ENCODE peak calls at places on chromosomes 12 and 14, in nine cellular contexts. I is kidney, L is retinal pigment epithelial cell, T is lung, G is body of pancreas, N is adrenal gland, S is GM12865, J is sigmoid colon, V is stomach. B is an unnamed sample.

GRCh38 chr14:83825836-83826235 is 1704.1 kb upstream of the FLRT2 start:
- DNase-seq in I (no peak), L (no peak), T (no peak), G (no peak), N (no peak), S (no peak), J (no peak), V (no peak), B (no peak)

GRCh38 chr12:57280234-57281062 is 29.5 kb upstream of the STAC3 start:
- DNase-seq in I (peak), L (peak), T (peak), G (peak), N (peak), S (peak), J (peak), V (peak), B (peak)

GRCh38 chr14:100532916-100533630 is 54.1 kb downstream of the BEGAIN start:
- DNase-seq in I (peak), L (no peak), T (peak), G (peak), N (peak), S (no peak), J (peak), V (peak), B (no peak)

GRCh38 chr14:42665083-42665482 is 1058.4 kb downstream of the LRFN5 start:
- DNase-seq in I (no peak), L (peak), T (no peak), G (no peak), N (no peak), S (peak), J (no peak), V (no peak), B (no peak)

GRCh38 chr12:12560587-12561304 is 1.9 kb downstream of the DUSP16 start:
- DNase-seq in I (no peak), L (peak), T (peak), G (peak), N (peak), S (peak), J (peak), V (peak), B (peak)

GRCh38 chr12:72102150-72102549 is 163.5 kb downstream of the TPH2 start:
- DNase-seq in I (no peak), L (no peak), T (no peak), G (no peak), N (no peak), S (no peak), J (no peak), V (no peak), B (no peak)

GRCh38 chr14:31059152-31059924 is 33.2 kb upstream of the STRN3 start:
- DNase-seq in I (peak), L (peak), T (peak), G (peak), N (no peak), S (no peak), J (no peak), V (peak), B (no peak)

GRCh38 chr12:93274937-93275336 is 102.8 kb upstream of the NUDT4 start:
- DNase-seq in I (no peak), L (no peak), T (no peak), G (no peak), N (no peak), S (no peak), J (no peak), V (no peak), B (no peak)

GRCh38 chr12:77232045-77232444 is 166.7 kb upstream of the E2F7 start:
- DNase-seq in I (no peak), L (no peak), T (no peak), G (no peak), N (no peak), S (no peak), J (no peak), V (no peak), B (no peak)

GRCh38 chr14:58238252-58239247 is 6.1 kb upstream of the PSMA3 start:
- DNase-seq in I (no peak), L (no peak), T (no peak), G (no peak), N (peak), S (no peak), J (no peak), V (no peak), B (no peak)

GRCh38 chr12:3142386-3142785 is 65.2 kb downstream of the TSPAN9 start:
- DNase-seq in I (no peak), L (no peak), T (no peak), G (no peak), N (no peak), S (no peak), J (no peak), V (no peak), B (no peak)

GRCh38 chr12:46959484-46959883 is 119.9 kb upstream of the PCED1B start:
- DNase-seq in I (no peak), L (peak), T (no peak), G (no peak), N (no peak), S (no peak), J (no peak), V (no peak), B (no peak)

GRCh38 chr12:105357162-105357691 is 26.7 kb downstream of the C12orf75 start:
- DNase-seq in I (no peak), L (no peak), T (no peak), G (no peak), N (no peak), S (peak), J (no peak), V (no peak), B (peak)

GRCh38 chr12:54509660-54510059 is 12.1 kb downstream of the NCKAP1L start:
- DNase-seq in I (no peak), L (no peak), T (no peak), G (no peak), N (no peak), S (no peak), J (no peak), V (no peak), B (no peak)

GRCh38 chr14:57066887-57067513 is 201.7 kb downstream of the EXOC5 start:
- DNase-seq in I (no peak), L (no peak), T (no peak), G (peak), N (no peak), S (peak), J (no peak), V (peak), B (peak)

GRCh38 chr14:102508410-102508773 is 1.2 kb downstream of the ANKRD9 start:
- DNase-seq in I (no peak), L (no peak), T (no peak), G (peak), N (no peak), S (no peak), J (no peak), V (peak), B (no peak)

GRCh38 chr14:54348923-54349615 is 47.7 kb upstream of the CDKN3 start:
- DNase-seq in I (no peak), L (no peak), T (no peak), G (no peak), N (no peak), S (no peak), J (peak), V (no peak), B (no peak)
- TF ChIP-seq CTCF in I (no peak), L (no peak), T (no peak), G (no peak), N (no peak), S (no peak), J (no peak), V (no peak), B (no peak)

DNA sequence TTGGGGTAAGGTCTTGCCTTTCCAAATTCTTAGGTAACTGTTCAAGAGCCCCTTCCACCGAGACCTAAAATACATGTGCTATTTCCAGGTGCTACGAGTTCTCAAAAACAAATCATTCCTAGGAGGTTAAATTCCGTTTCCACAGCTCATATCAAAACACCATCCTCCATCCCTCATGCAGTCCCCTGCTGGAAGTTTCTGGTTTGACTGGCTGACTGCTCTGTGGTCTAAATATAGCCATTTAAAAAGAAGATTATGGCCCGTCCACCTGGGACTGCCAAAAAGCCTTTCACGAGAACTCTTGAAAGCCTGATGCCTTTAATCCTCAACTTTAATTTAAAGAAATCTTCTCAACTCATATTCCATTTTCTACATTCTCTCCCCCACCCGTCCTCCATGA is 201.5 kb upstream of the MYL2 start:
- DNase-seq in I (no peak), L (no peak), T (no peak), G (no peak), N (no peak), S (no peak), J (no peak), V (no peak), B (no peak)
- TF ChIP-seq CTCF in I (no peak), L (no peak), T (no peak), G (no peak), N (no peak), S (no peak), J (peak), V (no peak), B (no peak)

GRCh38 chr12:111788178-111788654 is 21.5 kb downstream of the ALDH2 start:
- DNase-seq in I (no peak), L (no peak), T (no peak), G (peak), N (peak), S (peak), J (peak), V (peak), B (peak)
- TF ChIP-seq CTCF in I (peak), L (no peak), T (no peak), G (peak), N (peak), S (peak), J (peak), V (peak), B (peak)

GRCh38 chr14:92510972-92511371 is 2.6 kb upstream of the RIN3 start:
- DNase-seq in I (no peak), L (no peak), T (no peak), G (no peak), N (no peak), S (no peak), J (peak), V (no peak), B (no peak)
- TF ChIP-seq CTCF in I (no peak), L (no peak), T (no peak), G (no peak), N (no peak), S (no peak), J (no peak), V (no peak), B (no peak)

DNA sequence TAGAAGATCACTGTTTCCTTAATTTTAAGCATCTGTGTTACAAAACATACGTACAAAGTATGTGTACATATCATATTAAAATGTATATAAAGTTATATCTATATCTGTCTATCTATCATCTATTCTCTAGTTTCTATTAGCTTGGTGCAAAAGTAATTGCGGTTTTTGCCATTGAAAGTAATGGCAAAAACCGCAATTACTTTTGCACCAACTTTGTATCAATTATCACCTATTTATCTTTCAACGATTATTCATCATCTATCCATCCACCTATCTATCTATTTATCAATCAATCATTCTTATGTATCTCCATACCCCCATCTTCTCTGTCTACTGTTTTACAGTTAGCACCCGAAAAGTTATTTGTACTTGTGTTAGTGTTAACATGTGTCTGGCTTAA is 447.6 kb downstream of the NRXN3 start:
- DNase-seq in I (no peak), L (no peak), T (no peak), G (no peak), N (no peak), S (no peak), J (no peak), V (no peak), B (no peak)
- TF ChIP-seq CTCF in I (no peak), L (no peak), T (no peak), G (no peak), N (no peak), S (no peak), J (no peak), V (no peak), B (no peak)

DNA sequence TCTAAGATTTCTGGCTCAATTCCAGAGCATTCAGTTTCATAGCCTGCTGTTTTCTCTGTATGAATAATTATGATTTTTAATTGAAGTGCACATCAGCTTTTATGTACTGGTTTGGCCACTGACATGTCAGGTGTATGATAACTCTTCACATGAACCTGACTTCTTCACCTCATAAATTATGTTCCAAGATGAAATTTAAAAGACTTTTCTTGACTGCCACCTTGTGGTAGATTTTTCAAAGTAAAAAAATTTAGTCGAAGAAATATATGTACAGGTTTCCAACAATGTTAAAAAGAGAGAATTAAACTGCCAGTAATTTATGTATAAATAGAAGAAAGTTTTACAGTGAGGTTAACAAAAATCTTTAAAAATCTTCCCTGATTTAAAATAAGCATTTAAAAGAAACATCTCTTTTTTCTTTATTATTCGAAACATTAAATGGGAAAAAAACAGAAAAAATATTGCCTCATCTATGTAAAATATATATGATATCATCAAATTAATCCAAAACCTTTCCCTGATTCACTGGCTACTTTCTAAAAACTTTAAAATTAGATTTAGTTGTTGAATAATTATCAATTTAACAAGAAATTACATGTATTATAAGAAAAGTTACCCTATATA is 124.9 kb upstream of the ATXN7L3B start:
- DNase-seq in I (no peak), L (no peak), T (no peak), G (no peak), N (no peak), S (peak), J (no peak), V (no peak), B (no peak)
- TF ChIP-seq CTCF in I (no peak), L (peak), T (no peak), G (no peak), N (peak), S (peak), J (no peak), V (peak), B (no peak)

GRCh38 chr12:113040722-113041168 is 15.8 kb upstream of the DTX1 start:
- DNase-seq in I (peak), L (peak), T (peak), G (no peak), N (no peak), S (no peak), J (peak), V (peak), B (no peak)
- TF ChIP-seq CTCF in I (no peak), L (no peak), T (no peak), G (no peak), N (no peak), S (no peak), J (no peak), V (no peak), B (no peak)

GRCh38 chr14:80996049-80996901 is 40.9 kb downstream of the TSHR start:
- DNase-seq in I (no peak), L (no peak), T (no peak), G (peak), N (peak), S (peak), J (no peak), V (no peak), B (peak)
- TF ChIP-seq CTCF in I (peak), L (peak), T (peak), G (peak), N (peak), S (peak), J (peak), V (peak), B (peak)

DNA sequence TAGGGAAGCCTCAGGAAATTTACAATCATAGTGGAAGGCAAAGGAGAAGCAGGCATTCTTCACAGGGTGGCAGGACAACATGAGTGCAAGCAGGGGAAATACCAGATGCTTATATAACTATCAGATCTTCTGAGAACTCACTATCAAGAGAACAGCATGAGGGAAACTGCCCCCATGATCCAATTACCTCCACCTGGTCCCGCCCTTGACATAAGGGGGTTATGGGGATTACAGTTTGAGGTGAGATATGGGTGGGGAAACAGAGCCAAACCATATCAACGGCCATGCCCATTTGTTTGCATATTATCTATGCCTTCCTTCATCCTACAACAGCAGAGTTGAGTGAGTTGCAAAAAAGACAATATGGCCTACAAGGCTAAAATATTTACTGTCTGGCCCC is 140.2 kb upstream of the CCDC196 start:
- DNase-seq in I (no peak), L (no peak), T (no peak), G (no peak), N (no peak), S (no peak), J (no peak), V (no peak), B (no peak)
- TF ChIP-seq CTCF in I (no peak), L (no peak), T (no peak), G (no peak), N (no peak), S (no peak), J (no peak), V (no peak), B (no peak)

GRCh38 chr14:33745163-33745562 is 205.7 kb downstream of the EGLN3 start:
- DNase-seq in I (no peak), L (no peak), T (no peak), G (no peak), N (no peak), S (no peak), J (no peak), V (no peak), B (no peak)
- TF ChIP-seq CTCF in I (no peak), L (no peak), T (no peak), G (no peak), N (no peak), S (no peak), J (no peak), V (no peak), B (no peak)